ENCODE peak calls at places on chromosomes 12 and 14, in eight cellular contexts. U is hypothalamus, H is mesendoderm, S is DMS 273 treated with DMSO at 0.1 percent for 48 hours, G is frontal cortex, J is GM04503, N is Kasumi-1, D is A549. X is an unnamed sample.

GRCh38 chr12:459430-460258 is at the start of gene B4GALNT3:
- DNase-seq in U (peak), H (peak), S (no peak), G (peak), J (no peak), N (no peak), D (peak), X (no peak)

GRCh38 chr14:81472096-81472800 is 61.4 kb downstream of the SEL1L start:
- DNase-seq in U (no peak), H (no peak), S (no peak), G (no peak), J (no peak), N (no peak), D (no peak), X (peak)

GRCh38 chr12:7134371-7135166 is 4.4 kb downstream of the CLSTN3 start:
- DNase-seq in U (no peak), H (no peak), S (no peak), G (no peak), J (no peak), N (no peak), D (no peak), X (no peak)

GRCh38 chr14:68815288-68816182 is 22.7 kb upstream of the ZFP36L1 start:
- DNase-seq in U (no peak), H (peak), S (no peak), G (no peak), J (no peak), N (no peak), D (no peak), X (peak)

GRCh38 chr14:93105362-93105761 is 10.4 kb downstream of the ITPK1 start:
- DNase-seq in U (no peak), H (no peak), S (no peak), G (no peak), J (peak), N (no peak), D (no peak), X (peak)

GRCh38 chr12:104687823-104688573 is 231.2 kb downstream of the CHST11 start:
- DNase-seq in U (no peak), H (no peak), S (no peak), G (no peak), J (no peak), N (peak), D (no peak), X (no peak)

GRCh38 chr12:91178139-91178561 is 4.5 kb downstream of the DCN start:
- DNase-seq in U (no peak), H (peak), S (no peak), G (no peak), J (peak), N (peak), D (peak), X (peak)

GRCh38 chr14:30443368-30444007 is 115.5 kb upstream of the G2E3 start:
- DNase-seq in U (no peak), H (peak), S (peak), G (peak), J (no peak), N (peak), D (peak), X (peak)

GRCh38 chr12:27966870-27967269 is 5.7 kb downstream of the PTHLH start:
- DNase-seq in U (no peak), H (peak), S (peak), G (no peak), J (peak), N (no peak), D (peak), X (peak)

GRCh38 chr12:52836042-52836466 is 1.9 kb upstream of the KRT79 start:
- DNase-seq in U (no peak), H (no peak), S (no peak), G (no peak), J (no peak), N (no peak), D (no peak), X (peak)

X was measured in OCI-M1.